ENCODE peak calls at places on chromosome 20, in four cellular contexts. P is SK-N-SH, Y is K562, M is HepG2. L is an unnamed sample. For H4K20me1, the result is how much of the 10 kb centered on the place peaks cover.

GRCh38 chr20:23923311-23923710 is 43.8 kb upstream of the CST5 start:
- DNase-seq in M (no peak), Y (no peak), P (no peak), L (no peak)

GRCh38 chr20:58327211-58327610 is 17.7 kb downstream of the RAB22A start:
- DNase-seq in Y (no peak), P (no peak), M (peak), L (no peak)

GRCh38 chr20:24638546-24639166 is 169.2 kb downstream of the SYNDIG1 start:
- DNase-seq in Y (no peak), P (no peak), M (no peak), L (no peak)

GRCh38 chr20:49562341-49563014 is 5.5 kb downstream of the PTGIS start:
- DNase-seq in Y (peak), P (no peak), M (no peak), L (peak)

GRCh38 chr20:2252419-2253060 is 43.3 kb upstream of the TGM3 start:
- DNase-seq in Y (no peak), M (no peak), P (no peak), L (no peak)

GRCh38 chr20:61306935-61307475 is 54.9 kb downstream of the CDH4 start:
- DNase-seq in Y (no peak), P (no peak), M (no peak), L (peak)

GRCh38 chr20:16692442-16692841 is 37.4 kb upstream of the SNRPB2 start:
- DNase-seq in Y (no peak), M (no peak), P (no peak), L (no peak)

GRCh38 chr20:23584434-23585199 is 16.3 kb upstream of the CST9L start:
- DNase-seq in Y (no peak), M (no peak), P (no peak), L (peak)

GRCh38 chr20:39259010-39259803 is 297.1 kb downstream of the DHX35 start:
- DNase-seq in Y (no peak), M (no peak), P (peak), L (no peak)

GRCh38 chr20:46894971-46895905 is 595 bp downstream of the EYA2 start:
- DNase-seq in Y (no peak), M (no peak), P (no peak), L (peak)

GRCh38 chr20:36378686-36379085 is 72.5 kb downstream of the DLGAP4 start:
- DNase-seq in Y (no peak), P (no peak), M (no peak), L (no peak)
- H3K4me2 ChIP-seq in Y (no peak), P (no peak), M (no peak), L (no peak)

GRCh38 chr20:59604770-59605665 is 678 bp downstream of the PHACTR3 start:
- DNase-seq in M (no peak), Y (no peak), P (peak), L (peak)
- H4K20me1 ChIP-seq in M (under half), Y (under half), P (under half), L (under half)

GRCh38 chr20:19750207-19750606 is 7.9 kb upstream of the RIN2 start:
- DNase-seq in P (no peak), M (no peak), Y (no peak), L (no peak)

GRCh38 chr20:19749537-19749936 is 8.5 kb upstream of the RIN2 start:
- DNase-seq in P (no peak), Y (no peak), M (no peak), L (peak)

GRCh38 chr20:19748687-19749086 is 9.4 kb upstream of the RIN2 start:
- DNase-seq in Y (no peak), M (no peak), P (no peak), L (no peak)

GRCh38 chr20:19746396-19746795 is 11.7 kb upstream of the RIN2 start:
- DNase-seq in M (no peak), P (no peak), Y (no peak), L (no peak)

GRCh38 chr20:19747903-19748302 is 10.2 kb upstream of the RIN2 start:
- DNase-seq in P (no peak), Y (no peak), M (no peak), L (no peak)
- TF ChIP-seq REST in P (peak), Y (no peak), M (no peak), L (no peak)

DNA sequence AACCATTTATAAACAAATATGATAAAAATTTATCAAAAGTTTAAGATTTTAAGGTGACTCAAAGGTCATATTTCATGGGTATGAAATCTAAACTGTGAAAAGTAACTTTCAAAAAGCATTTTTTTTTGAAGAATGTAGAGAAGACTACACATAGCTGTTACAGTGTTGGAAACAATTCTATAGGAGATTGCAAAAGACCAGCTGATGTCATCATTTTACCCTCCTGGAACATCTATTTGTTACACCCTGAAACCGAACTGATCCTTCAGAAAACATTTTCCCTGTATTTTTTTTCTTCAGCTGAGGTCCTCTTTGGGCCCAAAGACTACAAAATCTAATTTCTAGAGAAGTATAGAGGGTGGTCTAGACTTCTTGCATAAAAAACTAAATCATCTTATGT is 297.5 kb upstream of the FERMT1 start:
- DNase-seq in Y (no peak), P (no peak), M (no peak), L (no peak)
- H3K4me2 ChIP-seq in Y (no peak), P (no peak), M (no peak), L (no peak)